ENCODE peak calls at places on chromosomes 12 and 14, in five cellular contexts. I is trophoblast cell, H is neuronal stem cell, J is IMR-90, D is mesendoderm. Q is an unnamed sample.

GRCh38 chr12:84763112-84763511 is 149.5 kb downstream of the SLC6A15 start:
- DNase-seq in I (no peak), H (no peak), J (peak; percentile 49), D (no peak), Q (no peak)

GRCh38 chr12:44287545-44287944 is 451.7 kb downstream of the TMEM117 start:
- DNase-seq in I (no peak), H (no peak), J (peak; percentile 43), D (no peak), Q (no peak)

GRCh38 chr12:46585854-46586621 is 213.5 kb upstream of the SLC38A2 start:
- DNase-seq in I (no peak), H (peak; percentile 53), J (peak; percentile 92), D (peak; percentile 88), Q (peak; percentile 85)

GRCh38 chr12:69555461-69555860 is 29.8 kb upstream of the CCT2 start:
- DNase-seq in I (peak; percentile 66), H (no peak), J (peak; percentile 98), D (no peak), Q (no peak)

GRCh38 chr14:77103954-77104353 is 5.9 kb downstream of the CIPC start:
- DNase-seq in I (no peak), H (no peak), J (no peak), D (no peak), Q (no peak)

GRCh38 chr14:68379510-68380303 is 413.2 kb downstream of the ZFP36L1 start:
- DNase-seq in I (no peak), H (no peak), J (no peak), D (no peak), Q (no peak)

GRCh38 chr14:53954551-53955233 is 1.9 kb downstream of the BMP4 start:
- DNase-seq in I (no peak), H (no peak), J (peak; percentile 36), D (no peak), Q (no peak)

GRCh38 chr14:75090353-75090752 is 20.9 kb downstream of the ZC2HC1C start:
- DNase-seq in I (no peak), H (no peak), J (peak; percentile 66), D (no peak), Q (no peak)

GRCh38 chr14:58796636-58797429 is 159.1 kb downstream of the DACT1 start:
- DNase-seq in I (peak; percentile 43), H (no peak), J (peak; percentile 16), D (peak; percentile 25), Q (no peak)

GRCh38 chr12:108253540-108253939 is 85.6 kb downstream of the CMKLR1 start:
- DNase-seq in I (no peak), H (no peak), J (no peak), D (peak; percentile 89), Q (peak; percentile 53)

GRCh38 chr14:105290598-105291356 is 10.0 kb downstream of the BRF1 start:
- DNase-seq in I (no peak), H (no peak), J (no peak), D (no peak), Q (no peak)
- H2AK5ac ChIP-seq in I (no peak overlapping the region), H (no peak overlapping the region), J (no peak overlapping the region), D (no peak overlapping the region), Q (no peak overlapping the region)

GRCh38 chr12:52010692-52011601 is 4.2 kb downstream of the TAMALIN start:
- DNase-seq in I (no peak), H (no peak), J (no peak), D (no peak), Q (no peak)

GRCh38 chr12:52010152-52010622 is 3.4 kb downstream of the TAMALIN start:
- DNase-seq in I (no peak), H (peak; percentile 82), J (peak; percentile 83), D (peak; percentile 96), Q (peak; percentile 96)

GRCh38 chr12:52013626-52014310 is 7.0 kb downstream of the TAMALIN start:
- DNase-seq in I (no peak), H (no peak), J (no peak), D (peak; percentile 77), Q (no peak)

GRCh38 chr12:52009081-52009751 is 2.5 kb downstream of the TAMALIN start:
- DNase-seq in I (no peak), H (no peak), J (no peak), D (no peak), Q (no peak)

DNA sequence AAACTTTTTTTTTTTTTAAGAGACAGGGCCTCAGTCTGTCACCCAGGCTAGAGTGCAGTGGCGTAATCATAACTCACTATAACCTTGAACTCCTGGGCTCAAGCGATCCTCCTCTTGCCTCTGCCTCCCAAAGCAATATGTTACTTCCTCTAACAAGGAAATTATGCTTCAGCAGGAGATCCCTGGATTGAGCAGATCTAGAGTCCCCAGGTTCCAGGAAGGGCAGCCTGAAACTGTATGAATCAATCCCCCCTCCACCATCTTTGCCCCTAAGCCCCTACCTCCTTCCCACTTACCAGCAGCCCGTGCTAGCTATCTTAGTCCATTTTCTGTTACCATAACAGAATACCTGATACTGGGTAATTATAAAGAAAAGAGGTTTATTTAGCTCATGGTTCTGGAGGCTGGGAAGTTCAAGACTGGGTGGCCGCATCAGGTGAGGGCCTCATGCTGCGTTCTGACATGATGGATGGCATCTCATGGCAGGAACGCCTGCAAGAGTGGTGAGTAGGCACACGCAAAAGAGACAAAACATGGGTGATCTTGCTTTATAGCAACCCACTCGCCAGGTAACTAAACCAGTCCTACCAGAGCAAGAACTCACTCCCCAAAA is 5.0 kb downstream of the TAMALIN start:
- DNase-seq in I (no peak), H (no peak), J (no peak), D (no peak), Q (no peak)
- H2AK5ac ChIP-seq in I (no peak overlapping the region), H (peak overlapping the region; percentile 31), J (no peak overlapping the region), D (no peak overlapping the region), Q (no peak overlapping the region)

GRCh38 chr12:93682846-93683261 is 5.7 kb downstream of the CRADD start:
- DNase-seq in I (no peak), H (no peak), J (no peak), D (peak; percentile 77), Q (peak; percentile 57)
- H2AK5ac ChIP-seq in I (no peak overlapping the region), H (no peak overlapping the region), J (peak overlapping the region; percentile 30), D (no peak overlapping the region), Q (no peak overlapping the region)

DNA sequence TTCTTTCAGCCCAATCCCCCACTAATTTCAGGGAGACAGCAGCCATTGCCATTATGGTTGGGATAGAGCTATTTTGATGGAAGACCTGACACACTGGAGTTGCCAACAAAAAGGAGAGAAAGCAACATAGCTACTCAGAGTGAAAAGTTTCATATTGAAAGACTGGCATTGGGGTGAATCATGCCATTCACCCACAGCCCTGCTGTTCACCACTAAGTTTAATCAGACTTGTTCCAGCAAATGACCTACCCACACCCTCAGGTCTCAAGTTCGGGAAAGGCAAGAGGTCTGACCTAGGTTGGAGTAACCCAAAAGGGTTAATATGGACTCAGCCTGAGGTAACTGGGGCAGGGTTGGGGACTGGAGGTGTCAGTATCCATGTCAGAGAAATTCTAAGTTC is 169.2 kb downstream of the PAWR start:
- DNase-seq in I (no peak), H (no peak), J (no peak), D (no peak), Q (no peak)
- H2AK5ac ChIP-seq in I (no peak overlapping the region), H (no peak overlapping the region), J (no peak overlapping the region), D (no peak overlapping the region), Q (no peak overlapping the region)

GRCh38 chr12:3604281-3604680 is 113.3 kb downstream of the PRMT8 start:
- DNase-seq in I (no peak), H (no peak), J (no peak), D (no peak), Q (no peak)

GRCh38 chr12:3607039-3607719 is 116.2 kb downstream of the PRMT8 start:
- DNase-seq in I (no peak), H (no peak), J (no peak), D (no peak), Q (no peak)

GRCh38 chr12:3606101-3606500 is 115.1 kb downstream of the PRMT8 start:
- DNase-seq in I (no peak), H (no peak), J (no peak), D (no peak), Q (no peak)

GRCh38 chr12:3603576-3603975 is 112.6 kb downstream of the PRMT8 start:
- DNase-seq in I (no peak), H (no peak), J (no peak), D (no peak), Q (no peak)

DNA sequence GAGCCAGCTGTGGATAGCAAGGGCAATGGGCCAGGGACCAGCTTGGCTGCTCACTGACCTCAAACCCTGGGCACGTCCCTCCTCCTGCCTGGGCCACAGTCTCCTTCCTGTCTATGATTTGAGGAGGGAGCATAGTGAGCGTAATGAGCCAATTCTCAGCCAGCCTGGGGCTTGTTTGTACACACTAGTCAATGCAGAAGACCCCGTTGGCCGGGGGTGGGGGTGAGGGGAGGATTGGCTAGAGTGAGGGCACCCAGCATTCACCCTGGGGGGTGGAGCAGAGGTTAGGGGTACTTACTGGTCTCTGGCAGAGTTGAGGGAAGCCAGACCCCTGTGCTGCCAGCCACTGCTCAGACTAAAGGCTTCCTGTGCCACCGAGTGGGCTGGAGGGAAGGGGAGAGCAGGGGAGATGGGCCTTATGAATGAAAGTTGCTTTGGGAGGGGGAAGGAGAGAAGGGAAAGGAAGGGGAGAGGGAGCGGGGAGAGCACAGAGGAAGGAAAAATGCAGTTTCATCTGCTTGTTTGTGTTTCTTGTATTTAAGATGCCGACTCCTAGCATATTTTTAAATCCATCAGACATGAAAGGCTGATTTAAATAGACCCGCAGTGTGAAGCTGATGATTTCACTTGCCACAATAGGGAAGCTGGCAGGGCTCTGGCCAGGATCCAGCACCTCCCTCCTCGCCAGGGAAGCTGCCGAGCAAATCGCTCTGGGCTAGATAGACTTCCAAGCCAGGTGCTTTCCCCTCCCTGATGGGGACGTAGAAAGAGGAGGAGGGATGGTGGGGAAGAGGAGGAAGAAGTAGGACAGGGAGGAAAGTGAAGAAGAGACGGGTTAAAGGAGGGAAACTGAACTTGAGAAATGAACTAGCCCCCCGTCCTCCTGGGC is 114.0 kb downstream of the PRMT8 start:
- DNase-seq in I (no peak), H (no peak), J (no peak), D (peak; percentile 58), Q (peak; percentile 74)
- H2AK5ac ChIP-seq in I (no peak overlapping the region), H (no peak overlapping the region), J (no peak overlapping the region), D (no peak overlapping the region), Q (no peak overlapping the region)

GRCh38 chr12:57150400-57150799 is 3.0 kb upstream of the LRP1-AS start:
- DNase-seq in I (no peak), H (no peak), J (no peak), D (no peak), Q (no peak)

GRCh38 chr12:57151741-57152407 is 4.5 kb upstream of the LRP1-AS start:
- DNase-seq in I (no peak), H (no peak), J (peak; percentile 74), D (no peak), Q (no peak)

GRCh38 chr12:57153420-57153997 is 6.1 kb upstream of the LRP1-AS start:
- DNase-seq in I (no peak), H (no peak), J (no peak), D (no peak), Q (no peak)

GRCh38 chr12:57154076-57154475 is 6.7 kb upstream of the LRP1-AS start:
- DNase-seq in I (no peak), H (no peak), J (no peak), D (no peak), Q (no peak)

GRCh38 chr12:57152408-57153038 is 5.1 kb upstream of the LRP1-AS start:
- DNase-seq in I (no peak), H (no peak), J (peak; percentile 54), D (no peak), Q (no peak)
- H2AK5ac ChIP-seq in I (no peak overlapping the region), H (no peak overlapping the region), J (peak overlapping the region; percentile 71), D (no peak overlapping the region), Q (no peak overlapping the region)